ENCODE peak calls at places on chromosomes 1 and 21, in six cellular contexts. U is K562, V is HepG2, D is GM12878, S is A549, L is endothelial cell of umbilical vein. Q is an unnamed sample.
A peak's percentile ranks its signal among the peaks of the same experiment; 100 is the strongest.

GRCh38 chr1:221708076-221708571 is 33.8 kb downstream of the DUSP10 start:
- DNase-seq in L (no peak), U (peak; percentile 90), S (no peak), V (no peak), D (peak; percentile 78), Q (peak; percentile 98)

GRCh38 chr1:26784023-26784871 is 3.5 kb upstream of the PIGV start:
- DNase-seq in U (peak; percentile 99), S (peak; percentile 49), L (peak; percentile 60), D (no peak), V (peak; percentile 99), Q (peak; percentile 67)

GRCh38 chr1:67459068-67459467 is 28.9 kb upstream of the SERBP1 start:
- DNase-seq in U (no peak), D (no peak), L (no peak), S (no peak), V (no peak), Q (no peak)

GRCh38 chr21:42406201-42406601 is 2.5 kb downstream of the UBASH3A start:
- DNase-seq in V (no peak), D (no peak), S (no peak), L (no peak), U (no peak), Q (no peak)

GRCh38 chr1:52424238-52424637 is 19.8 kb downstream of the PRPF38A start:
- DNase-seq in D (no peak), L (peak; percentile 29), V (no peak), U (peak; percentile 32), S (no peak), Q (peak; percentile 91)

GRCh38 chr1:96843196-96843595 is 121.6 kb downstream of the PTBP2 start:
- DNase-seq in U (no peak), L (no peak), D (no peak), S (no peak), V (no peak), Q (peak; percentile 55)

GRCh38 chr1:54230507-54231339 is 30.8 kb downstream of the MRPL37 start:
- DNase-seq in U (peak; percentile 31), V (no peak), D (no peak), L (no peak), S (no peak), Q (peak; percentile 59)

GRCh38 chr1:93716974-93717373 is 35.3 kb upstream of the BCAR3 start:
- DNase-seq in S (peak; percentile 27), V (no peak), D (no peak), L (no peak), U (peak; percentile 23), Q (peak; percentile 20)

GRCh38 chr1:46749921-46750404 is 31.0 kb upstream of the EFCAB14 start:
- DNase-seq in U (no peak), S (no peak), V (no peak), D (no peak), L (no peak), Q (no peak)

GRCh38 chr1:178908358-178908757 is 37.5 kb upstream of the ANGPTL1 start:
- DNase-seq in U (no peak), V (no peak), L (no peak), D (no peak), S (no peak), Q (no peak)

GRCh38 chr1:155069551-155070391 is 6.2 kb downstream of the EFNA4 start:
- DNase-seq in S (no peak), L (no peak), U (peak; percentile 47), V (no peak), D (no peak), Q (no peak)

DNA sequence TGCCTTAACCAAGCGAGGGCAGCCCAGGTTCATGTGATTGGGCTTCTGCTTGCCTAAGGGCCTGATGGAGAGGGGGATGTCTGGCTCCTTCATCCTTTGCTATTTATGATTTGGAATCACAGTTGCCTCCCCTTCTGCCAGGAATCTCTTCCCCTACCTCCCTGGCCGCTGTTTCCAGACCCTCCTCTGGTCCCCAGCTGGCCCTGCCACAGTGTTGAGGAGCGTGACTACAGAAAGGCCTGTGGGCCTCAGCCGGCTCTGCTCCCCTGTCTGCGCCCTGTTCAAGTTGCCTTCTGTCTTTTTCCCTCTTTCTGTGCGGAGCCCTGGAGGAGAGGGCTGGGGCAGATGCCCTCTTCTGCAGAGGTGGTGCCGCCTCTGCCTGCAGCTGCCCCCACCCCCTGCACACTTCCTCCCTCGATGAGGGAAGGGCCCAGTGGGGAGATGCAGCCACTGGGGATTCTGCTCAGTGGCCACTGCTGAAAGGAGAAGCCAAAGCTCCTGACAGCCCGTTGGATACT is 6.5 kb downstream of the KIAA1614 start:
- DNase-seq in D (no peak), L (no peak), V (no peak), S (no peak), U (no peak), Q (no peak)
- TF ChIP-seq MYC in D (no peak), L (no peak), V (no peak), S (no peak), U (no peak), Q (no peak)

DNA sequence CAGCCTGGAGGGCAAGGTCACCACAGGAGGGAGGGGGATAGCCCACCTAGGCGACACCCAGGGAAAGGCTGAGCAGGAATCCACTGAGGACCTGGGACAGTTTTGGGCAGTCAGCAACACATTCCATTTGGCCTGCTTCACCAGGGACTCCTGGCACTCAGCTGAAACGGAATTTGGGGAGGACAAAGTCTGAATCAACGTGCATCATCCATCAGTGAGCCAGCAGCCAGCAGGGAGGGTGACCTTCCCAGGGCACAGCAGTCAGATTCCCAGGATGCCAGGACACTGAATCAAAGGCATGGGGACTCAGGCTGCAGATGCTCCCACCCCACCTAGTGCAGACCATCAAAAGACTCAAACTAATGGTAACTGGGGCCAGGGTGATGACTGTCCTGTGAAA is 4.6 kb downstream of the SH3BP5L start:
- DNase-seq in L (no peak), S (peak; percentile 56), U (no peak), V (peak; percentile 51), D (no peak), Q (no peak)
- TF ChIP-seq MAX in L (no peak), S (no peak), U (no peak), V (no peak), D (no peak), Q (no peak)

GRCh38 chr1:219993554-219994433 is 52.5 kb downstream of the EPRS1 start:
- DNase-seq in V (peak; percentile 8), U (no peak), S (no peak), L (no peak), D (no peak), Q (no peak)
- H3K4me3 ChIP-seq in V (no peak overlapping the region), U (no peak overlapping the region), S (no peak overlapping the region), L (no peak overlapping the region), D (no peak overlapping the region), Q (no peak overlapping the region)

DNA sequence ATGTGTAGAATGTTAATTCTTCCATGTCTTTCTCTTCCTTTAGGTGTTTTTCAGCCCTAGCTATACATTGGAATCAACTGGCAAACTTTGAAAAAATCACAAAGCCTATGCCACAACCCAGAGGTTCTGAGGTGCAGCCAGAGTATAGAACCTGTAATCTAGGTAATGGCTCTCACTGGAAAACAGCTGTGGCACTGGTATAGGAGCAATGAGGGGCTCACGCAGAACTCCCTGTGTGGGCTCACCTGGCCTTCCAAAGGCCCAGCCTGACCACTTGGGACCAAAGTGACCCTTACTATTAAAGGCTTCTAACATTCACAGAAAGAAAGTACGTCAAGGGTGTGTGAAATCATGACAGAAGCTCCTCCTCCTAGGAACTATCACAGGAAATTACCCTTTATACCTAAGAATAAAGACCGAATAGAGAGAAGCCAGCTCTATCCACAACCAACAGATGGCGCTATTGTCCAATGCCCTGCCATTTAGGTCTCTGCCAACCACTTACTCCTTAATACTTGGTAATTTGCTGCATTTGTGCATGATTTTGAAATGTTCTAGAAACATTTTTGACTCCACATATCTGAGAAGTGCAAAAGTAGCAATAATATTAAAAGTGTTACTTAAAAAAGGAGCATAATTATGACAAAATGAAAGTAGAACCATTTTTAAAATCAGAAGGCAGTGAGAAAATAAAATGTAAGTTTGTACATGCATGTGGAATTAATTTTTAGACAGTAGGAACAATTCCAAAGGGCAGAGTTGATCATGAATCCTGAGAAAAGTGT is 93.2 kb upstream of the HAO2 start:
- DNase-seq in L (peak; percentile 63), U (peak; percentile 68), D (no peak), V (peak; percentile 45), S (peak; percentile 55), Q (peak; percentile 57)
- TF ChIP-seq MYC in L (no peak), U (no peak), D (no peak), V (no peak), S (no peak), Q (no peak)

Q was measured in NB4.